ENCODE peak calls at places on chromosomes 11 and 22, in four cellular contexts. Z, T, U and R are unnamed samples.

GRCh38 chr11:116776522-116776984 is 3.8 kb upstream of the BUD13 start:
- DNase-seq in Z (no peak), U (no peak), T (no peak), R (no peak)

GRCh38 chr11:83613767-83614121 is 327.6 kb upstream of the CCDC90B start:
- DNase-seq in Z (no peak), T (no peak), U (no peak), R (no peak)

GRCh38 chr11:34639545-34639944 is 18.7 kb downstream of the EHF start:
- DNase-seq in U (no peak), Z (no peak), T (no peak), R (no peak)

GRCh38 chr11:118343248-118343647 is 743 bp upstream of the CD3D start:
- DNase-seq in Z (no peak), U (no peak), T (no peak), R (no peak)

GRCh38 chr11:35318977-35319925 is 100.1 kb downstream of the SLC1A2 start:
- DNase-seq in U (no peak), Z (no peak), T (no peak), R (no peak)

GRCh38 chr22:22702874-22703570 is 58.6 kb downstream of the GGTLC2 start:
- DNase-seq in U (no peak), T (no peak), Z (no peak), R (no peak)

GRCh38 chr22:42340150-42340549 is 69.7 kb upstream of the TCF20 start:
- DNase-seq in Z (no peak), T (no peak), U (no peak), R (no peak)

GRCh38 chr11:28146123-28146751 is 38.0 kb downstream of the METTL15 start:
- DNase-seq in Z (peak; percentile 72), T (no peak), U (peak; percentile 92), R (no peak)

GRCh38 chr11:123241874-123242538 is 47.0 kb upstream of the CLMP start:
- DNase-seq in Z (no peak), T (no peak), U (no peak), R (no peak)

GRCh38 chr11:13928566-13929251 is 33.8 kb upstream of the SPON1 start:
- DNase-seq in U (peak; percentile 28), T (no peak), Z (peak; percentile 78), R (no peak)

GRCh38 chr22:32487021-32487420 is 12.4 kb downstream of the FBXO7 start:
- DNase-seq in Z (no peak), U (no peak), T (no peak), R (no peak)

GRCh38 chr11:40129276-40129675 is 1330.2 kb downstream of the LRRC4C start:
- DNase-seq in T (no peak), Z (no peak), U (no peak), R (no peak)
- TF ChIP-seq CTCF in T (no peak), Z (no peak), U (peak; percentile 13), R (peak; percentile 42)

GRCh38 chr11:65789230-65790103 is 2.6 kb downstream of the OVOL1 start:
- DNase-seq in U (no peak), Z (no peak), T (no peak), R (no peak)
- H3K36me3 ChIP-seq in U (no peaks in the 10 kb centered on the region), Z (no peaks in the 10 kb centered on the region), T (peaks cover 2% of the 10 kb centered on the region), R (no peaks in the 10 kb centered on the region)

DNA sequence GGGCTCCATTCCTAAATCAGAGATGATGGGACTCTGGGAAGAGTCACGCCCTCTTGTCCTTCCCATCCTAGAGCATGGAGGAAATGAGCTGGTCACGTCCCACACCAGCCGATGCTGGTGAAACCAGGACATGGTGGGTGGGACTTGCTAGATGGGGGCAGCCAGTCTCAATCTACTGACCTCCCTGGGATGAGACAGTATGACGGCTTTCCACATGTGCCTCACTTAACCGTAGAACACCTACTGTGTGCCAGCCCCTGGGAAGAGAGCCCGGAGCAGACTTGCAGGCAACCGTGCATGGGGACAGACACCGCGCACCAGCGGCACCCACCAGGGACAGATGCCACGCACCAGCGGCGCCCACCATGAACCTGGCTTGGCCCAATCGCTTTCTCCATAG is 3.8 kb downstream of the OSBPL5 start:
- DNase-seq in T (peak; percentile 45), Z (no peak), U (no peak), R (no peak)
- H3K4me3 ChIP-seq in T (peak overlapping the region; percentile 60), Z (no peak overlapping the region), U (no peak overlapping the region), R (no peak overlapping the region)

GRCh38 chr22:47517062-47517461 is 754.6 kb downstream of the TBC1D22A start:
- DNase-seq in T (no peak), U (no peak), Z (no peak), R (no peak)

GRCh38 chr22:47512617-47513016 is 750.2 kb downstream of the TBC1D22A start:
- DNase-seq in Z (no peak), U (no peak), T (no peak), R (no peak)

DNA sequence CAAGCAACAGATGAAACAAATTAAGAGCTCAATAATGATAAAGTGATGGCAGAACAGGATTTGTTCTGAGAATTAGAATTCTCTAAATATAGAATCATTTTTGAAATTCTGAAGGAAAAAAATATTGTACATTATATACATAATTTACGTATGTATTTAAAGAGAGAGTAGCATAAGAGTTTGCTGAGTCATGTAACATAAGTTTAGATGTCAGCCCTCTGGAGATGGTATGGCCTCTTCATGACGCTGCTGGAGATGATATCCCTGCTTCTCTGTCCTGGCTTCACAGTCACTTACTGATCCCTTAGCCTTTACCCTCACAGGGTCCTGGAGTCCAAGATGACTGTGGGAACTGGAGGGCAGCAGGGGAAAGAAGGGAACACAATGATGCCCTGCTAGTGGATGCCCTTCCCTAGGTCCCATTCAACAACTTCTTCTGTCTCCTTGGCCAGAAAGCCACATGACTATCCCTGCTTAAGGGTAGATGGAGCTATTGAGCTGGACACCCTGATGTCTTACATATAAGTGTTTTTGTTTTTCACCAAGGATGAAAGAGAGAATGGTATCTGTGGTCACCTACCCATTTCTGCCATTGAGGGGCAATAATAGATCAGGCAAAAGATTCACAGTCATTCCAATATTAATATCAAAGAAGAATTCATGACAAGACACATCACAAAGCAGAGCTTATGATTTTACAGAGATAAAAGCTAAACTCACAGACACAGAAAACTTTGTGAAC is 753.1 kb downstream of the TBC1D22A start:
- DNase-seq in Z (no peak), T (no peak), U (no peak), R (no peak)
- TF ChIP-seq CTCF in Z (no peak), T (no peak), U (no peak), R (no peak)

GRCh38 chr11:2964782-2965181 is 27.3 kb downstream of the NAP1L4 start:
- DNase-seq in U (no peak), Z (no peak), T (no peak), R (no peak)

GRCh38 chr11:2963112-2963754 is 28.9 kb downstream of the NAP1L4 start:
- DNase-seq in T (no peak), U (no peak), Z (no peak), R (no peak)

GRCh38 chr11:2955896-2956476 is 26.8 kb upstream of the PHLDA2 start:
- DNase-seq in Z (no peak), T (no peak), U (peak; percentile 18), R (no peak)

GRCh38 chr11:2961080-2961479 is 31.0 kb downstream of the NAP1L4 start:
- DNase-seq in Z (no peak), T (no peak), U (no peak), R (no peak)
- H3K36me3 ChIP-seq in Z (peaks cover 61% of the 10 kb centered on the region), T (peaks cover 93% of the 10 kb centered on the region), U (peaks cover 59% of the 10 kb centered on the region), R (peaks cover 56% of the 10 kb centered on the region)

GRCh38 chr22:44204937-44205712 is 24.4 kb downstream of the PARVG start:
- DNase-seq in T (no peak), Z (no peak), U (no peak), R (no peak)
- H3K4me3 ChIP-seq in T (no peak overlapping the region), Z (no peak overlapping the region), U (no peak overlapping the region), R (no peak overlapping the region)

GRCh38 chr22:49992921-49993648 is 19.5 kb downstream of the IL17REL start:
- DNase-seq in T (peak; percentile 29), U (peak; percentile 43), Z (peak; percentile 27), R (peak; percentile 76)
- TF ChIP-seq CTCF in T (peak; percentile 52), U (peak; percentile 69), Z (peak; percentile 84), R (peak; percentile 78)

GRCh38 chr11:64364911-64365310 is 5.9 kb downstream of the RPS6KA4 start:
- DNase-seq in U (no peak), Z (no peak), T (no peak), R (no peak)
- H3K36me3 ChIP-seq in U (peaks cover 59% of the 10 kb centered on the region), Z (peaks cover 58% of the 10 kb centered on the region), T (peaks cover 87% of the 10 kb centered on the region), R (peaks cover 3% of the 10 kb centered on the region)